ENCODE peak calls at places on chromosome 9, in eight cellular contexts. W is cardiac muscle cell, R is tibial nerve, T is sigmoid colon, G is cardiac fibroblast, Q is fibroblast of the aortic adventitia, U is PC-9, S is colonic mucosa. F is an unnamed sample.

GRCh38 chr9:124863371-124863831 is 1.5 kb downstream of the ARPC5L start:
- DNase-seq in T (no peak), R (no peak), W (no peak), U (no peak), G (no peak), S (no peak), Q (no peak), F (no peak)

GRCh38 chr9:14343236-14343947 is 29.5 kb upstream of the NFIB start:
- DNase-seq in R (no peak), S (no peak), W (no peak), Q (no peak), T (no peak), U (no peak), G (no peak), F (no peak)

GRCh38 chr9:34227445-34227844 is 48.6 kb downstream of the UBAP1 start:
- DNase-seq in U (no peak), Q (peak), R (no peak), S (no peak), T (no peak), W (no peak), G (peak), F (no peak)

GRCh38 chr9:87579761-87580626 is 82.3 kb downstream of the DAPK1 start:
- DNase-seq in T (no peak), U (no peak), W (no peak), G (peak), S (no peak), R (no peak), Q (no peak), F (no peak)

GRCh38 chr9:99034149-99034548 is 70.8 kb upstream of the TGFBR1 start:
- DNase-seq in S (no peak), Q (no peak), R (no peak), T (no peak), W (no peak), U (no peak), G (no peak), F (no peak)

GRCh38 chr9:88143944-88144343 is 5.7 kb upstream of the SPATA31C2 start:
- DNase-seq in U (no peak), G (no peak), S (no peak), R (no peak), Q (no peak), T (no peak), W (no peak), F (no peak)

GRCh38 chr9:99105152-99106043 is 485 bp downstream of the TGFBR1 start:
- DNase-seq in T (peak), Q (peak), U (peak), S (peak), W (peak), R (peak), G (peak), F (no peak)

GRCh38 chr9:34898846-34899245 is 59.2 kb upstream of the PHF24 start:
- DNase-seq in U (no peak), G (no peak), S (no peak), W (no peak), T (no peak), Q (no peak), R (no peak), F (no peak)

GRCh38 chr9:119941081-119941480 is 571.8 kb upstream of the BRINP1 start:
- DNase-seq in R (no peak), U (no peak), S (no peak), W (no peak), T (no peak), Q (no peak), G (no peak), F (no peak)

GRCh38 chr9:137697832-137698231 is 79.0 kb downstream of the EHMT1 start:
- DNase-seq in Q (no peak), G (no peak), U (no peak), R (no peak), T (no peak), W (no peak), S (no peak), F (no peak)

GRCh38 chr9:129225815-129226214 is 47.8 kb upstream of the IER5L start:
- DNase-seq in R (peak), G (peak), W (peak), Q (peak), T (peak), U (peak), S (peak), F (no peak)

GRCh38 chr9:124040935-124041816 is 29.6 kb downstream of the LHX2 start:
- DNase-seq in S (peak), R (no peak), Q (no peak), T (no peak), G (peak), W (peak), U (peak), F (no peak)

GRCh38 chr9:109198736-109199384 is 31.8 kb upstream of the FRRS1L start:
- DNase-seq in W (no peak), S (no peak), R (no peak), T (no peak), G (no peak), Q (no peak), U (no peak), F (no peak)

GRCh38 chr9:38117646-38118045 is 48.6 kb upstream of the SHB start:
- DNase-seq in S (no peak), G (no peak), Q (no peak), R (no peak), U (no peak), T (no peak), W (no peak), F (no peak)

GRCh38 chr9:33860200-33860871 is 43.4 kb downstream of the UBE2R2 start:
- DNase-seq in T (no peak), R (no peak), S (no peak), U (no peak), G (no peak), W (no peak), Q (peak), F (no peak)

GRCh38 chr9:117547321-117547720 is 132.5 kb upstream of the ASTN2 start:
- DNase-seq in U (no peak), S (no peak), G (no peak), T (no peak), Q (no peak), W (no peak), R (no peak), F (no peak)

GRCh38 chr9:33751536-33752129 is 43.7 kb upstream of the PRSS3 start:
- DNase-seq in S (peak), T (no peak), G (no peak), W (no peak), R (no peak), U (no peak), Q (no peak), F (peak)

GRCh38 chr9:26856413-26857032 is 36.1 kb downstream of the CAAP1 start:
- DNase-seq in T (no peak), S (peak), W (peak), U (no peak), Q (peak), R (no peak), G (peak), F (peak)

GRCh38 chr9:636931-637591 is 204.4 kb upstream of the DMRT1 start:
- DNase-seq in W (no peak), R (no peak), Q (no peak), S (no peak), U (no peak), T (no peak), G (peak), F (no peak)

GRCh38 chr9:101814064-101814463 is 75.6 kb upstream of the GRIN3A start:
- DNase-seq in S (no peak), U (no peak), T (no peak), W (no peak), R (no peak), Q (no peak), G (no peak), F (peak)

GRCh38 chr9:95058121-95058785 is 259.3 kb downstream of the FANCC start:
- DNase-seq in W (no peak), G (no peak), U (no peak), T (no peak), S (no peak), R (no peak), Q (no peak), F (no peak)

GRCh38 chr9:95055337-95055850 is 262.1 kb downstream of the FANCC start:
- DNase-seq in Q (no peak), G (peak), T (no peak), U (no peak), S (no peak), R (no peak), W (no peak), F (no peak)

GRCh38 chr9:95058795-95059386 is 258.6 kb downstream of the FANCC start:
- DNase-seq in W (no peak), Q (no peak), G (no peak), R (no peak), S (no peak), T (no peak), U (no peak), F (no peak)

GRCh38 chr9:95055851-95056551 is 261.5 kb downstream of the FANCC start:
- DNase-seq in Q (peak), W (no peak), S (no peak), R (no peak), U (no peak), T (no peak), G (peak), F (no peak)

DNA sequence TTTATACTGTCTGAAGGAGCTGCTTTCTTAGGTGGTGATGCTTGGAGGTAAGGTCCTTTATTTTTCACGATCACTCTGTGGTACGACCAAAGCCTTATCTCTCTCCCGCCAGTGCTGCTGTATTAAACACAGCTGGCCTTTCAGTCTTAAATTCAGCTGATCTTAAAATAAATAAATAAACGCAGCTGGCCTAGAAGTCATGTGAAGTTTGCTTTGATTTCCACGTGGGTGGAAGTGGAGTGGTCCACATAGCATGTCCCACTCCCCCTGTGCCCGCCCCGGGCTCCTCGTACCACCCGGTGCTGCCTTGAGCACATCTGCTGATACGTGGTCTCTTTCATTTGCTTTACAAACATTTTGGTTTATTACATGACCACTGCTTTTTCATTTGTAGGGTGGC is 260.4 kb downstream of the FANCC start:
- DNase-seq in W (no peak), R (no peak), U (no peak), G (no peak), T (no peak), S (no peak), Q (peak), F (no peak)
- H3K4me3 ChIP-seq in W (no peak), R (peak), U (no peak), G (no peak), T (peak), S (no peak), Q (no peak), F (no peak)

DNA sequence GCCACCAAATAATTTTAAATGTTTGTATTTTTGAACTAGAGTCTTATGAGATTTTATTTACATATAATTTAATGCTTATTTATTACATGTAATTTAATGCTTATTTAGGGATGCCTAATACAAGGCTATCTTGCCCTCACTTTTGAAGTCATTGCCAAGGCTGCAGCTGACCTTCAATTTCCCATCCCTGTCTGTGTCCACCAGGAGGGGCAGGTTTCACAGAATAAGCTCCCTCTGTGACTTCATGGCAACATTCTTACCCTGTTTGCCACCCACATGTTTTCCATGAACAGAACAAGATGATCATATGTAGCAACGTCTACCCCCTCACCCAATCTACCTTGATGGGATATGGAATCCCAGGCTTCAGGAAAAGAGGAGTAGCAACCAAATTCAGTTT is 27.0 kb downstream of the C5 start:
- DNase-seq in T (no peak), Q (peak), W (no peak), U (no peak), G (peak), R (no peak), S (no peak), F (no peak)
- TF ChIP-seq CTCF in T (no peak), Q (peak), W (peak), U (no peak), G (peak), R (no peak), S (no peak), F (peak)

GRCh38 chr9:122158202-122158601 is 1.4 kb downstream of the NDUFA8 start:
- DNase-seq in Q (peak), S (peak), W (peak), T (no peak), U (peak), G (peak), R (no peak), F (peak)
- H3K4me3 ChIP-seq in Q (peak), S (no peak), W (no peak), T (no peak), U (no peak), G (no peak), R (no peak), F (no peak)

DNA sequence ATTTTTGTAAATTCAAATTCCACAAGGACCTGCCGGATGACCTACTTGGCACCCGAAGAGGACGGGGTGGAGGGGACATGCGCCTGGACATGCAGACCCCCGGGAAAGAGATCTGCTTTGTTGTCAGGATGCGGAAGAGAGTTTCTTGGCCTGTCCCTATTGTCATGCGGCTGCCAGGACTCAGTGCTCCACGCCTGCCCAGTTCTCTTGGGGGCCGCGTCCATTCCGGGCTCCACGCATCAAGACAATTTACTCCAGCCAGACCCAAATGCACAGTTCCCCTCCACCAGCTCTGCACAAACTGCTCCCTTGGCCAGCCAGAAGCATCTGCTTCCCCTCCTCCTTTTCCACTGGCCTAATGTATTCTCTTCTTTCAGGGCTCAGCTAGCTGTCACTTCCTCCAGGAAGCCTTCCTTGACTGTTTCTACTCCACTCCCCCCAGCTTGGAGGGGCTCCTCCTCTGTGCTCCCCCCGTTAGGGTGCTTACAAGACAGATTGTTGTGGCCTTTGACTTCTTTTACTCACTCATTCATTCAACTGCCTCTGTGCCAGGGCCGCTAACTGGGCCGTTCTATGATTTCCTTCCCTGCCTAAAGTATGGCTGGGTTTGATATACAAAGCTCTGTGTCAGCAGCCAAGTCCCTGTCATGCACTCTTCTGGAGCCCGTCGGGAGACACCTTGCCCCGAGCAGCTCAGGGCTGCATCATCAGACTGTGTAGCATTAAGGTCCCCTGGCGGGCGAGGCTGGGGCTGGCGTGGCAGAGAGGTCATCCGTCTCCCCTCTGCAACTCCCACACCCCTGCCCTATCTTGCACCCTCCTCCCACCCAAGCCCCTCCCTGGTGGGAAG is 6.6 kb downstream of the FIBCD1 start:
- DNase-seq in S (no peak), R (no peak), G (no peak), U (peak), T (no peak), W (peak), Q (no peak), F (no peak)
- TF ChIP-seq CTCF in S (no peak), R (no peak), G (peak), U (peak), T (no peak), W (peak), Q (no peak), F (no peak)

DNA sequence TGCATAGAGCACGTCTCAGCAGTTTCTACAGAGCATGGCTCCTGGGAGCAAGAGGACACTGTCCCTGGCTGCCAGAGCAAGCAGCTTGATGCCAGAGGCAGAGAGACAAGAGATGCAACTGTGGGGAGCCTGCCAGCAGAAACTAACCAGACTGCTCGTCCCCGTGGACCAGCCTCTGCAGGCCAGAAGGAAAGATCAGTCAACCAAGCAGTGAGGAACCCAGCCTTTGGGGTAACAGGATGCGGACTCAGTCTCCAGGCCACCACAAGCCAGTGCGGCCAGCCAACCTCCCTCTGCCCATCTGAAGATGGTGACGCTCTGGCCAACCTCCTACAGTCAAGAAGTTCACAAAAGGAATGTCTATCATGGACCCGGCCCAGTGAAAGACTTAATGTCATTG is 3.7 kb downstream of the SURF4 start:
- DNase-seq in G (no peak), Q (no peak), U (no peak), W (no peak), S (no peak), T (no peak), R (no peak), F (no peak)
- H3K4me3 ChIP-seq in G (no peak), Q (no peak), U (no peak), W (no peak), S (no peak), T (no peak), R (no peak), F (no peak)